ENCODE peak calls at places on chromosomes 16 and 17, in nine cellular contexts. One of them, this sample, is unnamed.

GRCh38 chr16:84654238-84654637 is 5.9 kb downstream of the KLHL36 start:
- DNase-seq in IMR-90: no peak
- DNase-seq in tibial nerve: no peak
- DNase-seq in A549: no peak
- DNase-seq in heart left ventricle: no peak
- DNase-seq in body of pancreas: no peak
- DNase-seq in ovary: no peak
- DNase-seq in adrenal gland: no peak
- DNase-seq in stomach: no peak
- DNase-seq in this sample: no peak

GRCh38 chr17:80130992-80131391 is 15.9 kb downstream of the EIF4A3 start:
- DNase-seq in IMR-90: no peak
- DNase-seq in tibial nerve: no peak
- DNase-seq in A549: no peak
- DNase-seq in heart left ventricle: no peak
- DNase-seq in body of pancreas: no peak
- DNase-seq in ovary: no peak
- DNase-seq in adrenal gland: no peak
- DNase-seq in stomach: no peak
- DNase-seq in this sample: no peak

GRCh38 chr17:67569873-67570272 is 147.9 kb upstream of the NOL11 start:
- DNase-seq in IMR-90: no peak
- DNase-seq in tibial nerve: no peak
- DNase-seq in A549: no peak
- DNase-seq in heart left ventricle: no peak
- DNase-seq in body of pancreas: no peak
- DNase-seq in ovary: no peak
- DNase-seq in adrenal gland: no peak
- DNase-seq in stomach: no peak
- DNase-seq in this sample: no peak

GRCh38 chr17:30256756-30257506 is 21.4 kb upstream of the SLC6A4 start:
- DNase-seq in IMR-90: peak
- DNase-seq in tibial nerve: no peak
- DNase-seq in A549: no peak
- DNase-seq in heart left ventricle: no peak
- DNase-seq in body of pancreas: no peak
- DNase-seq in ovary: no peak
- DNase-seq in adrenal gland: no peak
- DNase-seq in stomach: no peak
- DNase-seq in this sample: no peak

GRCh38 chr17:21042434-21043295 is at the start of gene USP22:
- DNase-seq in IMR-90: no peak
- DNase-seq in tibial nerve: no peak
- DNase-seq in A549: no peak
- DNase-seq in heart left ventricle: no peak
- DNase-seq in body of pancreas: no peak
- DNase-seq in ovary: no peak
- DNase-seq in adrenal gland: no peak
- DNase-seq in stomach: peak
- DNase-seq in this sample: no peak

GRCh38 chr17:30961213-30962188 is 9.3 kb upstream of the RNF135 start:
- DNase-seq in IMR-90: peak
- DNase-seq in tibial nerve: no peak
- DNase-seq in A549: peak
- DNase-seq in heart left ventricle: no peak
- DNase-seq in body of pancreas: no peak
- DNase-seq in ovary: no peak
- DNase-seq in adrenal gland: no peak
- DNase-seq in stomach: peak
- DNase-seq in this sample: no peak

GRCh38 chr16:50573279-50573678 is 25.1 kb downstream of the NKD1 start:
- DNase-seq in IMR-90: no peak
- DNase-seq in tibial nerve: no peak
- DNase-seq in A549: no peak
- DNase-seq in heart left ventricle: no peak
- DNase-seq in body of pancreas: no peak
- DNase-seq in ovary: no peak
- DNase-seq in adrenal gland: no peak
- DNase-seq in stomach: no peak
- DNase-seq in this sample: no peak

GRCh38 chr17:77145635-77146632 is 5.2 kb downstream of the SEC14L1 start:
- DNase-seq in IMR-90: peak
- DNase-seq in tibial nerve: peak
- DNase-seq in A549: no peak
- DNase-seq in heart left ventricle: peak
- DNase-seq in body of pancreas: peak
- DNase-seq in ovary: no peak
- DNase-seq in adrenal gland: peak
- DNase-seq in stomach: peak
- DNase-seq in this sample: peak

GRCh38 chr16:19133600-19133999 is 19.8 kb downstream of the ITPRIPL2 start:
- DNase-seq in IMR-90: no peak
- DNase-seq in tibial nerve: no peak
- DNase-seq in A549: no peak
- DNase-seq in heart left ventricle: no peak
- DNase-seq in body of pancreas: no peak
- DNase-seq in ovary: no peak
- DNase-seq in adrenal gland: no peak
- DNase-seq in stomach: no peak
- DNase-seq in this sample: no peak

GRCh38 chr16:19130852-19131808 is 17.4 kb downstream of the ITPRIPL2 start:
- DNase-seq in IMR-90: peak
- DNase-seq in tibial nerve: peak
- DNase-seq in A549: peak
- DNase-seq in heart left ventricle: peak
- DNase-seq in body of pancreas: no peak
- DNase-seq in ovary: no peak
- DNase-seq in adrenal gland: no peak
- DNase-seq in stomach: no peak
- DNase-seq in this sample: no peak

GRCh38 chr16:19132898-19133297 is 19.1 kb downstream of the ITPRIPL2 start:
- DNase-seq in IMR-90: no peak
- DNase-seq in tibial nerve: no peak
- DNase-seq in A549: no peak
- DNase-seq in heart left ventricle: no peak
- DNase-seq in body of pancreas: no peak
- DNase-seq in ovary: no peak
- DNase-seq in adrenal gland: no peak
- DNase-seq in stomach: no peak
- DNase-seq in this sample: peak

GRCh38 chr16:19130385-19130784 is 16.6 kb downstream of the ITPRIPL2 start:
- DNase-seq in IMR-90: no peak
- DNase-seq in tibial nerve: no peak
- DNase-seq in A549: no peak
- DNase-seq in heart left ventricle: no peak
- DNase-seq in body of pancreas: no peak
- DNase-seq in ovary: no peak
- DNase-seq in adrenal gland: no peak
- DNase-seq in stomach: no peak
- DNase-seq in this sample: no peak

GRCh38 chr16:19131809-19132777 is 18.3 kb downstream of the ITPRIPL2 start:
- DNase-seq in IMR-90: no peak
- DNase-seq in tibial nerve: no peak
- DNase-seq in A549: no peak
- DNase-seq in heart left ventricle: no peak
- DNase-seq in body of pancreas: no peak
- DNase-seq in ovary: no peak
- DNase-seq in adrenal gland: no peak
- DNase-seq in stomach: no peak
- DNase-seq in this sample: no peak
- H3K27ac ChIP-seq in IMR-90: peak
- H3K27ac ChIP-seq in tibial nerve: peak
- H3K27ac ChIP-seq in A549: peak
- H3K27ac ChIP-seq in heart left ventricle: peak
- H3K27ac ChIP-seq in body of pancreas: no peak
- H3K27ac ChIP-seq in ovary: no peak
- H3K27ac ChIP-seq in adrenal gland: no peak
- H3K27ac ChIP-seq in stomach: peak
- H3K27ac ChIP-seq in this sample: peak

GRCh38 chr17:9922012-9922848 is 17.2 kb upstream of the RCVRN start:
- DNase-seq in IMR-90: no peak
- DNase-seq in tibial nerve: no peak
- DNase-seq in A549: no peak
- DNase-seq in heart left ventricle: no peak
- DNase-seq in body of pancreas: no peak
- DNase-seq in ovary: no peak
- DNase-seq in adrenal gland: no peak
- DNase-seq in stomach: no peak
- DNase-seq in this sample: no peak

GRCh38 chr17:9925457-9925856 is 20.4 kb upstream of the RCVRN start:
- DNase-seq in IMR-90: no peak
- DNase-seq in tibial nerve: no peak
- DNase-seq in A549: no peak
- DNase-seq in heart left ventricle: no peak
- DNase-seq in body of pancreas: no peak
- DNase-seq in ovary: no peak
- DNase-seq in adrenal gland: no peak
- DNase-seq in stomach: no peak
- DNase-seq in this sample: no peak

GRCh38 chr17:9928601-9929341 is 23.7 kb upstream of the RCVRN start:
- DNase-seq in IMR-90: peak
- DNase-seq in tibial nerve: no peak
- DNase-seq in A549: peak
- DNase-seq in heart left ventricle: no peak
- DNase-seq in body of pancreas: no peak
- DNase-seq in ovary: no peak
- DNase-seq in adrenal gland: no peak
- DNase-seq in stomach: no peak
- DNase-seq in this sample: no peak

GRCh38 chr17:9926150-9926804 is 21.2 kb upstream of the RCVRN start:
- DNase-seq in IMR-90: no peak
- DNase-seq in tibial nerve: no peak
- DNase-seq in A549: no peak
- DNase-seq in heart left ventricle: no peak
- DNase-seq in body of pancreas: no peak
- DNase-seq in ovary: no peak
- DNase-seq in adrenal gland: no peak
- DNase-seq in stomach: no peak
- DNase-seq in this sample: no peak

GRCh38 chr17:9924735-9925191 is 19.7 kb upstream of the RCVRN start:
- DNase-seq in IMR-90: peak
- DNase-seq in tibial nerve: peak
- DNase-seq in A549: peak
- DNase-seq in heart left ventricle: no peak
- DNase-seq in body of pancreas: no peak
- DNase-seq in ovary: peak
- DNase-seq in adrenal gland: peak
- DNase-seq in stomach: no peak
- DNase-seq in this sample: no peak
- TF ChIP-seq CTCF in IMR-90: peak
- TF ChIP-seq CTCF in tibial nerve: peak
- TF ChIP-seq CTCF in A549: peak
- TF ChIP-seq CTCF in heart left ventricle: peak
- TF ChIP-seq CTCF in body of pancreas: peak
- TF ChIP-seq CTCF in ovary: peak
- TF ChIP-seq CTCF in adrenal gland: peak
- TF ChIP-seq CTCF in stomach: peak
- TF ChIP-seq CTCF in this sample: peak

DNA sequence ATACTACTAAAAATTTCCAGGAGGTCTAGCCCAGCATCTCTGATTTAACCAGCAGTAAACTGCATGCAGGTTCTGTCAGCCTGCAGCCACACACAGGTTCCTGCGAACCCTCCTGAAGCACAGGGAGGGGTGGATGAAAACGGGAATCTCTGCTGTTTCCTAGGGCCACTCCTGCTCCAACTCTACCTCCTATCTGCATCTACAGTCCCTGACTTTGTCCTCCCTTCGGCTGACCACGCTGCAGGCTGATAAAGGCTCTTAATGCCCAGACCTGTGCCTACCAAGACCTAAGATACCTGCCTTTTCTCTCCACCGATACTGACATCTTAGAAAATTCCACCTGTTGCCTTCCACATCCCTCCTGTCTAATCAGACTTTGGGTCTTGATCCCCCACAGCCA is 50.2 kb downstream of the CYTH1 start:
- DNase-seq in IMR-90: no peak
- DNase-seq in tibial nerve: no peak
- DNase-seq in A549: no peak
- DNase-seq in heart left ventricle: no peak
- DNase-seq in body of pancreas: no peak
- DNase-seq in ovary: no peak
- DNase-seq in adrenal gland: no peak
- DNase-seq in stomach: no peak
- DNase-seq in this sample: no peak
- TF ChIP-seq POLR2A in IMR-90: no peak
- TF ChIP-seq POLR2A in tibial nerve: no peak
- TF ChIP-seq POLR2A in A549: no peak
- TF ChIP-seq POLR2A in heart left ventricle: no peak
- TF ChIP-seq POLR2A in body of pancreas: no peak
- TF ChIP-seq POLR2A in ovary: no peak
- TF ChIP-seq POLR2A in adrenal gland: no peak
- TF ChIP-seq POLR2A in stomach: no peak
- TF ChIP-seq POLR2A in this sample: no peak

GRCh38 chr17:42177684-42178083 is 3.3 kb downstream of the KCNH4 start:
- DNase-seq in IMR-90: no peak
- DNase-seq in tibial nerve: no peak
- DNase-seq in A549: peak
- DNase-seq in heart left ventricle: no peak
- DNase-seq in body of pancreas: no peak
- DNase-seq in ovary: no peak
- DNase-seq in adrenal gland: no peak
- DNase-seq in stomach: no peak
- DNase-seq in this sample: no peak

GRCh38 chr17:42179911-42180410 is 981 bp downstream of the KCNH4 start:
- DNase-seq in IMR-90: peak
- DNase-seq in tibial nerve: no peak
- DNase-seq in A549: peak
- DNase-seq in heart left ventricle: no peak
- DNase-seq in body of pancreas: peak
- DNase-seq in ovary: peak
- DNase-seq in adrenal gland: peak
- DNase-seq in stomach: peak
- DNase-seq in this sample: no peak

GRCh38 chr17:42179335-42179734 is 1.6 kb downstream of the KCNH4 start:
- DNase-seq in IMR-90: no peak
- DNase-seq in tibial nerve: no peak
- DNase-seq in A549: no peak
- DNase-seq in heart left ventricle: no peak
- DNase-seq in body of pancreas: no peak
- DNase-seq in ovary: no peak
- DNase-seq in adrenal gland: no peak
- DNase-seq in stomach: no peak
- DNase-seq in this sample: no peak

GRCh38 chr17:42180411-42180921 is 476 bp downstream of the KCNH4 start:
- DNase-seq in IMR-90: no peak
- DNase-seq in tibial nerve: no peak
- DNase-seq in A549: no peak
- DNase-seq in heart left ventricle: no peak
- DNase-seq in body of pancreas: no peak
- DNase-seq in ovary: no peak
- DNase-seq in adrenal gland: no peak
- DNase-seq in stomach: no peak
- DNase-seq in this sample: no peak

DNA sequence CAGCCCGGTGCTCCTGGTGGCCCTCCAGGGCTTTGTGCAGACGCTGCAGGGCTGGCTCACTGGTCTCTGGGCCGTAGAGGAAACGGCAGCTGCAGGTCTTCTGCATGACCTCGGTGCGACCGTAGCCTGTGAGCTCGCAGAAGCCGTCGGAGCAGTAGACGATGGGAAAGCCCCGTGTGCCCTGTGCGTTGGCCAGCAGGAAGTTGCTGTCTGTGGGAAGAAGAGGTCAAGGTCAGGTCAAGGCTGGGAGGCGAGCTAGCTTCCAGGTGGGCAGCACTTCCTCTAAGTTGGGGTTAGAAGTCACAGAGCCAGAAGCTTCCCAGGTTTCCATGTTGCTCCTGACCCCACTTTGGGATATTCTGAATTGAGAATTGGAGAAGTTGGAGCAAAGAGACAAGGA is 2.1 kb downstream of the KCNH4 start:
- DNase-seq in IMR-90: no peak
- DNase-seq in tibial nerve: no peak
- DNase-seq in A549: no peak
- DNase-seq in heart left ventricle: no peak
- DNase-seq in body of pancreas: no peak
- DNase-seq in ovary: no peak
- DNase-seq in adrenal gland: no peak
- DNase-seq in stomach: no peak
- DNase-seq in this sample: no peak
- H3K27ac ChIP-seq in IMR-90: no peak
- H3K27ac ChIP-seq in tibial nerve: no peak
- H3K27ac ChIP-seq in A549: no peak
- H3K27ac ChIP-seq in heart left ventricle: no peak
- H3K27ac ChIP-seq in body of pancreas: no peak
- H3K27ac ChIP-seq in ovary: no peak
- H3K27ac ChIP-seq in adrenal gland: no peak
- H3K27ac ChIP-seq in stomach: no peak
- H3K27ac ChIP-seq in this sample: no peak

This sample was measured in gastrocnemius medialis.